ENCODE peak calls at places on chromosome 3, in ten cellular contexts. I is SK-MEL-5, S is ELR, A is breast epithelium, B is NCI-H1417, H is GM04504, V is psoas muscle, D is transverse colon, R is NCI-H774, N is fibroblast of mammary gland. W is an unnamed sample.

GRCh38 chr3:83877909-83878308 is 1080.9 kb upstream of the CADM2 start:
- DNase-seq in I (no peak), S (no peak), A (no peak), B (no peak), H (no peak), V (no peak), D (no peak), R (no peak), N (no peak), W (no peak)

GRCh38 chr3:111332488-111333095 is 209.4 kb upstream of the CD96 start:
- DNase-seq in I (no peak), S (no peak), A (no peak), B (no peak), H (no peak), V (no peak), D (no peak), R (no peak), N (no peak), W (no peak)

GRCh38 chr3:184727357-184728060 is 15.6 kb upstream of the MAGEF1 start:
- DNase-seq in I (peak), S (peak), A (no peak), B (peak), H (no peak), V (peak), D (peak), R (peak), N (peak), W (peak)

GRCh38 chr3:131231710-131232348 is 149.7 kb upstream of the NUDT16 start:
- DNase-seq in I (peak), S (peak), A (no peak), B (peak), H (no peak), V (no peak), D (no peak), R (no peak), N (peak), W (no peak)

GRCh38 chr3:125594581-125595011 is 701 bp downstream of the OSBPL11 start:
- DNase-seq in I (no peak), S (peak), A (no peak), B (no peak), H (no peak), V (peak), D (peak), R (no peak), N (no peak), W (no peak)

GRCh38 chr3:15331606-15332404 is 581 bp downstream of the SH3BP5 start:
- DNase-seq in I (no peak), S (peak), A (peak), B (no peak), H (no peak), V (peak), D (peak), R (no peak), N (peak), W (peak)

GRCh38 chr3:165696496-165696895 is 140.7 kb downstream of the BCHE start:
- DNase-seq in I (no peak), S (peak), A (no peak), B (no peak), H (no peak), V (no peak), D (no peak), R (no peak), N (peak), W (no peak)

GRCh38 chr3:133506215-133506901 is 67.1 kb upstream of the CDV3 start:
- DNase-seq in I (peak), S (no peak), A (no peak), B (no peak), H (no peak), V (no peak), D (peak), R (no peak), N (no peak), W (no peak)

GRCh38 chr3:168100777-168101492 is 5.2 kb upstream of the GOLIM4 start:
- DNase-seq in I (no peak), S (peak), A (no peak), B (no peak), H (no peak), V (no peak), D (no peak), R (no peak), N (peak), W (no peak)

GRCh38 chr3:189513281-189514151 is 117.7 kb upstream of the TP63 start:
- DNase-seq in I (no peak), S (no peak), A (no peak), B (no peak), H (no peak), V (no peak), D (peak), R (no peak), N (no peak), W (no peak)

GRCh38 chr3:27224197-27224596 is 145.0 kb downstream of the NEK10 start:
- DNase-seq in I (no peak), S (peak), A (no peak), B (no peak), H (no peak), V (peak), D (no peak), R (no peak), N (peak), W (peak)

GRCh38 chr3:14962762-14963161 is 15.4 kb downstream of the NR2C2 start:
- DNase-seq in I (no peak), S (peak), A (no peak), B (no peak), H (no peak), V (no peak), D (no peak), R (no peak), N (peak), W (no peak)

GRCh38 chr3:151037746-151038145 is 47.7 kb upstream of the MED12L start:
- DNase-seq in I (no peak), S (peak), A (no peak), B (no peak), H (peak), V (no peak), D (peak), R (peak), N (peak), W (peak)

GRCh38 chr3:113495035-113495434 is 19.9 kb downstream of the SPICE1 start:
- DNase-seq in I (peak), S (peak), A (no peak), B (no peak), H (no peak), V (no peak), D (peak), R (no peak), N (peak), W (no peak)

GRCh38 chr3:39277893-39278615 is 1.8 kb downstream of the CX3CR1 start:
- DNase-seq in I (no peak), S (no peak), A (no peak), B (no peak), H (no peak), V (no peak), D (no peak), R (no peak), N (no peak), W (no peak)

GRCh38 chr3:190345878-190346277 is 23.6 kb upstream of the CLDN1 start:
- DNase-seq in I (peak), S (peak), A (no peak), B (no peak), H (no peak), V (no peak), D (no peak), R (no peak), N (no peak), W (no peak)

GRCh38 chr3:128238100-128238459 is 84.8 kb downstream of the EEFSEC start:
- DNase-seq in I (no peak), S (no peak), A (no peak), B (no peak), H (peak), V (no peak), D (no peak), R (no peak), N (no peak), W (no peak)

GRCh38 chr3:21934576-21934975 is 183.6 kb upstream of the ZNF385D start:
- DNase-seq in I (no peak), S (no peak), A (no peak), B (no peak), H (no peak), V (no peak), D (no peak), R (no peak), N (no peak), W (no peak)

GRCh38 chr3:170697803-170698350 is 112.0 kb upstream of the SLC7A14 start:
- DNase-seq in I (no peak), S (no peak), A (no peak), B (peak), H (no peak), V (no peak), D (no peak), R (peak), N (no peak), W (no peak)

GRCh38 chr3:101676219-101676764 is 640 bp downstream of the ZBTB11 start:
- DNase-seq in I (peak), S (peak), A (peak), B (no peak), H (peak), V (peak), D (peak), R (no peak), N (peak), W (peak)

GRCh38 chr3:109803274-109803673 is 465.9 kb upstream of the DPPA4 start:
- DNase-seq in I (peak), S (peak), A (no peak), B (no peak), H (no peak), V (no peak), D (no peak), R (no peak), N (no peak), W (no peak)

GRCh38 chr3:183142199-183142598 is 20.3 kb downstream of the LAMP3 start:
- DNase-seq in I (no peak), S (no peak), A (no peak), B (no peak), H (no peak), V (no peak), D (no peak), R (no peak), N (no peak), W (no peak)

GRCh38 chr3:70989174-70989573 is 594.4 kb downstream of the FOXP1 start:
- DNase-seq in I (peak), S (peak), A (no peak), B (no peak), H (peak), V (no peak), D (no peak), R (no peak), N (peak), W (no peak)

GRCh38 chr3:64983583-64984359 is 296.0 kb upstream of the ADAMTS9 start:
- DNase-seq in I (no peak), S (no peak), A (no peak), B (no peak), H (no peak), V (no peak), D (no peak), R (no peak), N (no peak), W (no peak)

GRCh38 chr3:149621218-149622005 is 36.4 kb downstream of the WWTR1 start:
- DNase-seq in I (peak), S (peak), A (no peak), B (no peak), H (peak), V (no peak), D (no peak), R (no peak), N (peak), W (no peak)

GRCh38 chr3:14440168-14440518 is 37.7 kb downstream of the SLC6A6 start:
- DNase-seq in I (no peak), S (no peak), A (no peak), B (no peak), H (no peak), V (no peak), D (no peak), R (no peak), N (no peak), W (no peak)

GRCh38 chr3:127822166-127822835 is at the start of gene MGLL:
- DNase-seq in I (no peak), S (peak), A (no peak), B (no peak), H (peak), V (peak), D (peak), R (no peak), N (peak), W (peak)

GRCh38 chr3:41274944-41275668 is 75.8 kb downstream of the CTNNB1 start:
- DNase-seq in I (peak), S (peak), A (no peak), B (no peak), H (no peak), V (no peak), D (peak), R (no peak), N (peak), W (no peak)

GRCh38 chr3:150497956-150498355 is 48.3 kb downstream of the SERP1 start:
- DNase-seq in I (no peak), S (peak), A (no peak), B (no peak), H (peak), V (no peak), D (no peak), R (no peak), N (peak), W (no peak)

GRCh38 chr3:45261333-45262110 is 35.4 kb upstream of the TMEM158 start:
- DNase-seq in I (no peak), S (no peak), A (no peak), B (no peak), H (no peak), V (no peak), D (no peak), R (no peak), N (no peak), W (no peak)

GRCh38 chr3:66520716-66521115 is 19.9 kb upstream of the LRIG1 start:
- DNase-seq in I (no peak), S (no peak), A (no peak), B (no peak), H (no peak), V (no peak), D (no peak), R (no peak), N (peak), W (no peak)

GRCh38 chr3:19934098-19934566 is at the start of gene EFHB:
- DNase-seq in I (peak), S (peak), A (no peak), B (peak), H (no peak), V (no peak), D (peak), R (peak), N (peak), W (peak)

GRCh38 chr3:124873241-124873640 is 13.9 kb downstream of the ITGB5 start:
- DNase-seq in I (no peak), S (no peak), A (no peak), B (no peak), H (no peak), V (no peak), D (no peak), R (no peak), N (no peak), W (no peak)

GRCh38 chr3:66371432-66371831 is 129.4 kb downstream of the LRIG1 start:
- DNase-seq in I (no peak), S (no peak), A (no peak), B (no peak), H (no peak), V (no peak), D (no peak), R (no peak), N (no peak), W (no peak)

GRCh38 chr3:132283440-132283839 is 33.8 kb upstream of the ACP3 start:
- DNase-seq in I (peak), S (no peak), A (no peak), B (no peak), H (no peak), V (no peak), D (no peak), R (no peak), N (peak), W (no peak)

GRCh38 chr3:141728355-141728892 is 9.7 kb upstream of the RNF7 start:
- DNase-seq in I (no peak), S (no peak), A (no peak), B (no peak), H (no peak), V (no peak), D (no peak), R (no peak), N (peak), W (no peak)

GRCh38 chr3:31522152-31522551 is 10.6 kb upstream of the STT3B start:
- DNase-seq in I (no peak), S (peak), A (no peak), B (no peak), H (no peak), V (no peak), D (no peak), R (no peak), N (no peak), W (no peak)

W was measured in left cardiac atrium.